ENCODE peak calls at places on chromosome 1, in five cellular contexts. O is left cardiac atrium, Y is iPS-NIHi11, V is fibroblast of lung, B is GM20000. T is an unnamed sample.

GRCh38 chr1:33228935-33229487 is 27.3 kb upstream of the ZNF362 start:
- DNase-seq in O (peak; percentile 55), Y (no peak), V (peak; percentile 91), B (no peak), T (no peak)

GRCh38 chr1:29903767-29904166 is 667.4 kb downstream of the PTPRU start:
- DNase-seq in O (no peak), Y (no peak), V (no peak), B (no peak), T (no peak)

GRCh38 chr1:202323731-202324130 is 18.0 kb downstream of the UBE2T start:
- DNase-seq in O (no peak), Y (no peak), V (no peak), B (no peak), T (no peak)

GRCh38 chr1:161012420-161012819 is 8.5 kb downstream of the F11R start:
- DNase-seq in O (no peak), Y (no peak), V (no peak), B (no peak), T (no peak)

GRCh38 chr1:32468791-32469190 is 3.9 kb downstream of the ZBTB8B start:
- DNase-seq in O (no peak), Y (no peak), V (no peak), B (no peak), T (no peak)

GRCh38 chr1:101592861-101593260 is 356.0 kb downstream of the S1PR1 start:
- DNase-seq in O (no peak), Y (no peak), V (peak; percentile 65), B (no peak), T (no peak)

GRCh38 chr1:207925210-207925609 is 14.3 kb upstream of the CD34 start:
- DNase-seq in O (peak; percentile 73), Y (peak; percentile 52), V (peak; percentile 21), B (no peak), T (no peak)

GRCh38 chr1:235858784-235859183 is 7.9 kb downstream of the LYST start:
- DNase-seq in O (no peak), Y (no peak), V (no peak), B (no peak), T (no peak)

GRCh38 chr1:228837817-228838716 is 102.8 kb downstream of the RHOU start:
- DNase-seq in O (peak; percentile 75), Y (no peak), V (peak; percentile 97), B (no peak), T (no peak)

GRCh38 chr1:215160351-215160750 is 77.8 kb downstream of the KCNK2 start:
- DNase-seq in O (no peak), Y (no peak), V (peak; percentile 19), B (no peak), T (no peak)

GRCh38 chr1:12124693-12125421 is 41.9 kb upstream of the TNFRSF1B start:
- DNase-seq in O (peak; percentile 84), Y (peak; percentile 77), V (peak; percentile 79), B (peak; percentile 62), T (peak; percentile 70)

GRCh38 chr1:192950926-192951325 is 108.2 kb downstream of the UCHL5 start:
- DNase-seq in O (no peak), Y (no peak), V (no peak), B (no peak), T (no peak)

GRCh38 chr1:174815036-174815435 is 184.7 kb upstream of the CACYBP start:
- DNase-seq in O (no peak), Y (no peak), V (peak; percentile 52), B (peak; percentile 23), T (peak; percentile 36)

GRCh38 chr1:94961994-94962744 is 35.3 kb upstream of the CNN3 start:
- DNase-seq in O (no peak), Y (no peak), V (no peak), B (no peak), T (no peak)

GRCh38 chr1:205262706-205263105 is 35.0 kb downstream of the TMCC2 start:
- DNase-seq in O (no peak), Y (no peak), V (no peak), B (no peak), T (no peak)

GRCh38 chr1:119467857-119468666 is 38.9 kb upstream of the HSD3B1 start:
- DNase-seq in O (no peak), Y (no peak), V (no peak), B (no peak), T (no peak)

GRCh38 chr1:21361506-21361905 is 71.2 kb upstream of the ECE1 start:
- DNase-seq in O (no peak), Y (no peak), V (no peak), B (no peak), T (no peak)

GRCh38 chr1:112727716-112728115 is 12.6 kb upstream of the PPM1J start:
- DNase-seq in O (no peak), Y (no peak), V (no peak), B (no peak), T (no peak)

GRCh38 chr1:203126151-203126865 is 1.2 kb upstream of the ADORA1 start:
- DNase-seq in O (no peak), Y (peak; percentile 76), V (peak; percentile 14), B (no peak), T (no peak)

GRCh38 chr1:25707280-25708016 is 90.9 kb downstream of the MAN1C1 start:
- DNase-seq in O (no peak), Y (peak; percentile 47), V (no peak), B (no peak), T (no peak)

GRCh38 chr1:232407120-232407519 is 222.8 kb downstream of the SIPA1L2 start:
- DNase-seq in O (no peak), Y (no peak), V (no peak), B (no peak), T (no peak)

GRCh38 chr1:59541891-59542290 is 245.0 kb downstream of the FGGY start:
- DNase-seq in O (no peak), Y (no peak), V (no peak), B (no peak), T (no peak)

GRCh38 chr1:225748479-225748878 is 29.1 kb upstream of the SRP9 start:
- DNase-seq in O (no peak), Y (no peak), V (peak; percentile 37), B (no peak), T (no peak)

GRCh38 chr1:117093091-117093534 is 28.4 kb downstream of the TRIM45 start:
- DNase-seq in O (peak; percentile 61), Y (peak; percentile 34), V (peak; percentile 98), B (no peak), T (no peak)

GRCh38 chr1:31426249-31426922 is 13.4 kb downstream of the SERINC2 start:
- DNase-seq in O (no peak), Y (no peak), V (no peak), B (no peak), T (no peak)

GRCh38 chr1:29453502-29454240 is 217.3 kb downstream of the PTPRU start:
- DNase-seq in O (no peak), Y (peak; percentile 91), V (peak; percentile 62), B (peak; percentile 52), T (peak; percentile 55)

GRCh38 chr1:231590453-231591198 is 36.0 kb upstream of the DISC1 start:
- DNase-seq in O (peak; percentile 55), Y (peak; percentile 53), V (peak; percentile 75), B (peak; percentile 41), T (peak; percentile 68)

GRCh38 chr1:241396747-241397691 is 40.0 kb upstream of the RGS7 start:
- DNase-seq in O (no peak), Y (no peak), V (peak; percentile 10), B (no peak), T (no peak)

GRCh38 chr1:156082111-156083091 is at the start of gene MEX3A:
- DNase-seq in O (peak; percentile 80), Y (peak; percentile 85), V (peak; percentile 73), B (peak; percentile 92), T (peak; percentile 76)

GRCh38 chr1:109256971-109257681 is 7.8 kb downstream of the CELSR2 start:
- DNase-seq in O (no peak), Y (no peak), V (no peak), B (no peak), T (no peak)

GRCh38 chr1:10651793-10652192 is 144.7 kb downstream of the CASZ1 start:
- DNase-seq in O (no peak), Y (peak; percentile 88), V (no peak), B (no peak), T (no peak)

GRCh38 chr1:212030936-212031528 is 4.3 kb downstream of the INTS7 start:
- DNase-seq in O (no peak), Y (no peak), V (peak; percentile 87), B (no peak), T (no peak)

GRCh38 chr1:10457910-10458309 is 8.1 kb downstream of the CORT start:
- DNase-seq in O (no peak), Y (no peak), V (no peak), B (no peak), T (no peak)

GRCh38 chr1:16046865-16047264 is 3.3 kb downstream of the CLCNKB start:
- DNase-seq in O (no peak), Y (no peak), V (peak; percentile 15), B (no peak), T (no peak)

GRCh38 chr1:244341455-244342450 is 110.0 kb downstream of the ADSS2 start:
- DNase-seq in O (no peak), Y (peak; percentile 62), V (no peak), B (no peak), T (no peak)

GRCh38 chr1:56572334-56573050 is 6.9 kb downstream of the PLPP3 start:
- DNase-seq in O (no peak), Y (no peak), V (no peak), B (no peak), T (no peak)

GRCh38 chr1:168386949-168387586 is 106.4 kb downstream of the TBX19 start:
- DNase-seq in O (peak; percentile 65), Y (peak; percentile 87), V (no peak), B (peak; percentile 53), T (no peak)

T was measured in OCI-LY7.